ENCODE peak calls at places on chromosomes 7 and 10, in eight cellular contexts. J is cardiac muscle cell; T is OCI-LY7; S is heart left ventricle; Q is suprapubic skin; H is CD4-positive, CD25-positive, alpha-beta regulatory T cell; C is transverse colon; I is sigmoid colon. N is an unnamed sample. For H3K36me3, the result is how much of the 10 kb centered on the place peaks cover.

GRCh38 chr7:115040526-115040925 is 118.6 kb downstream of the MDFIC start:
- DNase-seq in J (no peak), T (no peak), S (no peak), Q (no peak), H (no peak), C (no peak), I (no peak), N (no peak)

GRCh38 chr7:134798155-134798554 is 18.7 kb downstream of the CALD1 start:
- DNase-seq in J (no peak), T (no peak), S (no peak), Q (no peak), H (no peak), C (no peak), I (no peak), N (no peak)

GRCh38 chr7:106757846-106758245 is 96.9 kb upstream of the CCDC71L start:
- DNase-seq in J (peak), T (no peak), S (peak), Q (no peak), H (no peak), C (peak), I (peak), N (no peak)

GRCh38 chr7:44196450-44196872 is 4.3 kb upstream of the YKT6 start:
- DNase-seq in J (peak), T (peak), S (no peak), Q (no peak), H (no peak), C (no peak), I (peak), N (no peak)

GRCh38 chr10:82742478-82742877 is 867.5 kb downstream of the NRG3 start:
- DNase-seq in J (peak), T (no peak), S (no peak), Q (no peak), H (no peak), C (no peak), I (no peak), N (no peak)

GRCh38 chr10:17817790-17818189 is 8.6 kb downstream of the MRC1 start:
- DNase-seq in J (no peak), T (no peak), S (no peak), Q (no peak), H (no peak), C (no peak), I (no peak), N (no peak)

GRCh38 chr7:34430456-34430855 is 227.6 kb upstream of the NPSR1 start:
- DNase-seq in J (peak), T (no peak), S (no peak), Q (no peak), H (no peak), C (no peak), I (no peak), N (no peak)

GRCh38 chr7:44489955-44490350 is 505 bp downstream of the NUDCD3 start:
- DNase-seq in J (peak), T (no peak), S (no peak), Q (no peak), H (peak), C (peak), I (no peak), N (no peak)

GRCh38 chr7:113122657-113123252 is 4.4 kb upstream of the SMIM30 start:
- DNase-seq in J (no peak), T (no peak), S (no peak), Q (no peak), H (no peak), C (no peak), I (no peak), N (no peak)

GRCh38 chr10:96124230-96125141 is 5.6 kb upstream of the ZNF518A start:
- DNase-seq in J (peak), T (peak), S (no peak), Q (no peak), H (no peak), C (peak), I (no peak), N (no peak)

GRCh38 chr7:126185959-126186580 is 1066.7 kb downstream of the GRM8 start:
- DNase-seq in J (no peak), T (no peak), S (no peak), Q (no peak), H (no peak), C (no peak), I (no peak), N (no peak)

GRCh38 chr10:104329754-104330153 is 8.5 kb downstream of the ITPRIP start:
- DNase-seq in J (peak), T (no peak), S (no peak), Q (peak), H (no peak), C (no peak), I (peak), N (no peak)

GRCh38 chr10:11378835-11379234 is 232.6 kb downstream of the USP6NL start:
- DNase-seq in J (no peak), T (no peak), S (no peak), Q (no peak), H (no peak), C (no peak), I (no peak), N (no peak)

GRCh38 chr10:92868557-92868956 is 20.2 kb downstream of the EXOC6 start:
- DNase-seq in J (no peak), T (no peak), S (no peak), Q (no peak), H (no peak), C (no peak), I (no peak), N (no peak)

GRCh38 chr10:12483996-12484944 is 134.9 kb downstream of the CAMK1D start:
- DNase-seq in J (no peak), T (no peak), S (no peak), Q (no peak), H (no peak), C (no peak), I (no peak), N (no peak)

GRCh38 chr7:28807396-28807994 is 150.6 kb downstream of the TRIL start:
- DNase-seq in J (no peak), T (no peak), S (no peak), Q (no peak), H (no peak), C (no peak), I (no peak), N (no peak)

GRCh38 chr7:98981701-98982100 is 103.4 kb downstream of the TRRAP start:
- DNase-seq in J (no peak), T (no peak), S (no peak), Q (peak), H (no peak), C (no peak), I (peak), N (no peak)

GRCh38 chr10:133086247-133086646 is 1.5 kb upstream of the ADGRA1 start:
- DNase-seq in J (no peak), T (no peak), S (no peak), Q (no peak), H (no peak), C (no peak), I (no peak), N (no peak)

GRCh38 chr7:149075286-149075685 is 15.2 kb downstream of the ZNF786 start:
- DNase-seq in J (no peak), T (no peak), S (no peak), Q (no peak), H (no peak), C (no peak), I (peak), N (no peak)
- H3K36me3 ChIP-seq in J (under half), T (under half), S (under half), Q (under half), H (under half), C (under half), I (half or more), N (under half)

DNA sequence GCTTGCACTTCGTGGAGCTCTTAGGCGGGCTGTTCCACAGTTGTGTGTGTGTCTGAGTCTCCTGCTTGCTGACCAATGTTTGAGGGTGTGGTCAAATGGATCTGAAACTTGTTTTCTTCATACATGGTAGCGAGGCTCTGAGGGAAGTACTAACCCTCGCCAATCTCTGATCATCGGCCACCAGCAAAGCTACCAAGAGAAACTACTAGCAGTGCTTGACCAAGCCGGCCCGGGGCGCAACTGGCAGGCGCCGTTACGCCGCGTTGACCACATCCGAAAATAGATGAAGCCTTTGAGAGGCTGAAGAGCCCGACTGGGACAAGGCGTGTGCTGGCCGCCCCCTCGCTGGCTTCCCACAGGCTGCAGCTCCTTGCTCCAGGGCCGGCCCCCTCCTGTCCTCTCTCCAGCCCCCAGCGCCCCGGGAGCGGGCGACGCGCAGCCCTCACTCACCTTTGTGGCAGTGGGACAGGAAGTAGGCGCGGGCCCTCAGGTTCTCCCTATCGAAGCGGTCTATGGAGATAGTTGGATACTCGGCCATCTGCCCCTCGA is 370 bp downstream of the DCLRE1C start:
- DNase-seq in J (peak), T (peak), S (no peak), Q (no peak), H (no peak), C (peak), I (peak), N (no peak)
- H3K4me3 ChIP-seq in J (peak), T (peak), S (peak), Q (peak), H (peak), C (peak), I (peak), N (peak)

GRCh38 chr7:67475293-67475692 is 478.7 kb downstream of the TYW1 start:
- DNase-seq in J (no peak), T (no peak), S (no peak), Q (no peak), H (no peak), C (no peak), I (no peak), N (no peak)

DNA sequence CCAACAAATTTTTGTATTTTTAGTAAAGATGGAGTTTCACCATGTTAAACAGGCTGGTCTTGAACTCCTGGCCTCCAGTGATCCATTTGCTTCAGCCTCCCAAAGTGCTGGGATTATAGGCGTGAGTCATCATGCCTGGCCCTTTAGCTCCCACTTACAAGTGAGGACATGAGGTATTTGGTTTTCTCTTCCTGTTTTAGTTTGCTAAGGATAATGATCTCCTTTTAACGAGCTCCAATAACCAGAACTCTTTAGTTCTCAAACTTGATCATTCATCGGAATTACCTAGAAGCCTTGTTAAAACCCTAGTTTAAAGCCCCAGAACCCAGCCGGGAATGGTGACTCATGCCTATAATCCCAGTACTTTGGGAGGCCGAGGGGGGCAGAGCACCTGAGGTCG is 481.4 kb downstream of the TYW1 start:
- DNase-seq in J (no peak), T (no peak), S (no peak), Q (no peak), H (no peak), C (no peak), I (no peak), N (no peak)
- H3K36me3 ChIP-seq in J (under half), T (under half), S (under half), Q (under half), H (under half), C (under half), I (under half), N (under half)

DNA sequence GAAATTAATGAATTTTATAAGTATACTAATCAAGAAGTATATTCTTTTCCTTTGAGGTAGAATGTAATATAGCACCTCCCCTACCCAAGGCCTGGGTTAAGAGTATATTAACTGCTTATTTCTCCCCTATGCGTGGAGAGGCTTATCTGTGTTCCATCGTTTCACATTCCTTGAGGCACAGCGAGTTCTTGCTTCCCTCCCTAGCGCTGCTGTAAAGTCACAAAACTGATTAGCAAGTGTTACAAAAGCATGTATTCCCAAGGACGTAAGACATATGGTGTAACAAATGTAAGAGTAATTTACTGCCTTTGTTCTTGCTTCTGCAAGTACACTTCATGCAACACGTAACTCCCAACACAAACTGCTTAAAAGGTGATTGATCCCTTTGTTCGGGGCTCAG is 1.2 kb upstream of the CYP51A1 start:
- DNase-seq in J (peak), T (peak), S (no peak), Q (no peak), H (no peak), C (no peak), I (no peak), N (no peak)
- H3K4me3 ChIP-seq in J (peak), T (peak), S (peak), Q (peak), H (peak), C (no peak), I (peak), N (peak)

GRCh38 chr10:77989081-77989724 is 40.1 kb downstream of the POLR3A start:
- DNase-seq in J (no peak), T (no peak), S (peak), Q (no peak), H (no peak), C (no peak), I (no peak), N (no peak)

GRCh38 chr10:77987671-77988070 is 41.6 kb downstream of the POLR3A start:
- DNase-seq in J (no peak), T (no peak), S (no peak), Q (no peak), H (no peak), C (no peak), I (no peak), N (no peak)

DNA sequence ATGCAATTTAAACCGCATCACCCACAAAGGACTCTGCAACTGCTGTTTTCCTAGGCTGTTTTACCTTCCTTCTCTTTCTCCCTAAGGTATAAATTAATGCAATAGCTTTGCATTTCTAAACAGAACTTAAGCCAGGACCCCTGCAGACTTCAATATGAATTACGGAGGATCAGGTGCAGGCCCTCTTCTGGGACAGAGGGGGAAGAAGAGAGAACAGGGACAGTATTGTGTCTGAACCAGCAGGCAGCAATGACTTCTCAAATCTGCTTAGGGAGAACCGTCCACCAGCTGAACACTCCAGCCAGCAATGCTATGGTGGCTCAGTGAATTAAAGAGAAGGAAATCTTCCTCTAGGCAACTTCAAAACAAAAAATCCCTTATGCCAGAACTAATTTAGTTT is 35.7 kb downstream of the POLR3A start:
- DNase-seq in J (no peak), T (no peak), S (no peak), Q (no peak), H (no peak), C (no peak), I (no peak), N (no peak)
- H3K36me3 ChIP-seq in J (under half), T (half or more), S (under half), Q (half or more), H (half or more), C (under half), I (half or more), N (under half)

GRCh38 chr7:132708501-132708900 is 132.2 kb upstream of the PLXNA4 start:
- DNase-seq in J (no peak), T (no peak), S (no peak), Q (no peak), H (no peak), C (no peak), I (no peak), N (no peak)

GRCh38 chr7:132709971-132710567 is 133.8 kb upstream of the PLXNA4 start:
- DNase-seq in J (peak), T (peak), S (no peak), Q (no peak), H (no peak), C (no peak), I (no peak), N (peak)

DNA sequence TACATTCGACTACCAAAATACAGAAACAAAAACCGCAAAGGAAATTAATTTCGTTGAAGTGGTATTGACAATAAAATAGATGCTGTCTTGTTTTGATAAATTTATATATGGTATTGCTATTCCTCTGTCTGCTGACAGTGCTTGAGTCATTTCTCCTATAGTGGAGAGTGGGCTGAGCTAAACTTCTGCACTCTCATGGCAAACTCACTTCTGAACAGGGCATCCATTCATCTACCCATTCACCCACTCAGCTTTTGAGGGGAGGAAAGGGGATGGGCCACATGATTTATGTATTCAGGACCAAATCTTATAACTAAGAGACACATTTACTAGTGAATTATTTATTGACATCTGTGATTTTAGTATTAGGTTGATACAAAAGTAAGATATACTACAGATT is 137.6 kb upstream of the PLXNA4 start:
- DNase-seq in J (no peak), T (no peak), S (no peak), Q (no peak), H (no peak), C (no peak), I (no peak), N (no peak)
- H3K4me3 ChIP-seq in J (no peak), T (no peak), S (no peak), Q (no peak), H (no peak), C (no peak), I (no peak), N (no peak)

GRCh38 chr7:64996305-64996704 is 5.5 kb upstream of the ZNF117 start:
- DNase-seq in J (no peak), T (no peak), S (no peak), Q (no peak), H (no peak), C (no peak), I (no peak), N (no peak)

GRCh38 chr7:64999165-65000004 is 7.1 kb downstream of the ERV3-1 start:
- DNase-seq in J (peak), T (peak), S (no peak), Q (no peak), H (no peak), C (no peak), I (no peak), N (no peak)

GRCh38 chr7:64998865-64999164 is 7.7 kb downstream of the ERV3-1 start:
- DNase-seq in J (no peak), T (no peak), S (no peak), Q (no peak), H (no peak), C (no peak), I (no peak), N (no peak)

GRCh38 chr7:64997164-64997908 is 6.5 kb upstream of the ZNF117 start:
- DNase-seq in J (no peak), T (no peak), S (no peak), Q (no peak), H (no peak), C (no peak), I (no peak), N (no peak)

DNA sequence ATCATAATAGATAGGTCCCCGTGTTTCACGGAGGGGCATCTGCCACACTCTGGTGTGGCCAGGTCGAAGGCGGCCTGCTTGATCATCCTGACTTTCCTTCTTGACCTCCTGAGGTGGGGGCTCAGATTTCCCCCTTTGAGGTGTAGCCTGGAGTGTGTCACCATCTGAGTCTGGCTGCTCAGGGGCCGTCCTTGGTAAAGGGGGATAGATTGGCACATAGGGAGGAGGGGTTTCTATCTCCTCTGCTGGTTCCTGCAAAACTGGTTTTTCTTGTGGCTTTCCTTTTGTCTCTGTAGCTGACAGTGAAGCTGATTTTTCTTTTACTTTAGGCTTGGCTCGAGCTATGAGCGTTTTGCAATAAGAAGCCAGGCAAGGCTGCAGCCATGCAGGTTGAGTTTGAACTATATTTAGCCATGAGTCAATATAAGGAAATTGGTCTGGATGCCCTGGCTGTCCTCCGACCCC is 7.1 kb upstream of the ZNF117 start:
- DNase-seq in J (peak), T (no peak), S (no peak), Q (no peak), H (no peak), C (no peak), I (peak), N (no peak)
- H3K36me3 ChIP-seq in J (under half), T (half or more), S (under half), Q (under half), H (under half), C (under half), I (under half), N (under half)

GRCh38 chr10:79444243-79445119 is 943 bp downstream of the ZCCHC24 start:
- DNase-seq in J (peak), T (peak), S (peak), Q (peak), H (peak), C (peak), I (peak), N (peak)

GRCh38 chr10:79446451-79447020 is 1.1 kb upstream of the ZCCHC24 start:
- DNase-seq in J (peak), T (no peak), S (peak), Q (peak), H (peak), C (peak), I (peak), N (peak)

GRCh38 chr10:79443338-79444242 is 1.8 kb downstream of the ZCCHC24 start:
- DNase-seq in J (peak), T (no peak), S (no peak), Q (peak), H (no peak), C (no peak), I (no peak), N (no peak)

GRCh38 chr10:79445708-79446450 is 455 bp upstream of the ZCCHC24 start:
- DNase-seq in J (peak), T (peak), S (peak), Q (peak), H (peak), C (peak), I (peak), N (peak)

DNA sequence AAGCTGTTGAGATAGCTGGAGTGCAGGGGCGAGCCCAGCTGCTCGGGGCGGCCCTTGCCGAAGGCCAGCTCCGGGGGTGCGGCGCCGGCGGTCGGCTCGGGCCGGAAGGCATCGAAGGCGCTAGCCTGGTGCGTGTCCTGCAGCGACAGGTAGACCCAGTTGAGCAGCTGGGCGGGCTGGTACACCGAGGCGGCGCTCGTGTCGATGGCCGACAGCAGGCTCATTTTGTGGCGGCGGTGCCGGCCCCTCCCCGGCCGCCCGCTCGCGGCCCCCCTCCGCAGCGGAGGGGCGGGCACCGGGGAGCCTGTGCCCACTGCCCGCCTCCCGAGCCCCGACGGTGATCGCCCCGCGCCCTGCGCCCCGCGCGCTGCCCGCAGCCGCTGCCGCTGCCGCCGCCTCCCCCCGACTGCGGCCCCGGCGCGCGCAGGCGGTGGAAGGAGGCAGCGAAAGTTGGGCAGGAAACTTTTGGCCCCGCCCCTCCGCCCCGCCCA is at the start of gene ZCCHC24:
- DNase-seq in J (no peak), T (peak), S (peak), Q (peak), H (no peak), C (peak), I (no peak), N (no peak)
- H3K4me3 ChIP-seq in J (peak), T (peak), S (peak), Q (peak), H (peak), C (peak), I (peak), N (peak)

GRCh38 chr10:112973805-112974204 is 23.8 kb downstream of the TCF7L2 start:
- DNase-seq in J (no peak), T (no peak), S (no peak), Q (no peak), H (no peak), C (no peak), I (no peak), N (no peak)
- H3K36me3 ChIP-seq in J (under half), T (under half), S (under half), Q (under half), H (under half), C (under half), I (under half), N (under half)